ENCODE peak calls at places on chromosomes 4 and X, in six cellular contexts. W is stomach, J is ovary, H is sigmoid colon, B is upper lobe of left lung, E is right lobe of liver. K is an unnamed sample.

GRCh38 chr4:33831667-33832066 is 2412.6 kb downstream of the ARAP2 start:
- DNase-seq in W (no peak), J (no peak), H (no peak), B (no peak), E (no peak), K (no peak)

GRCh38 chrX:133531012-133531411 is 115.7 kb upstream of the GPC4 start:
- DNase-seq in W (no peak), J (peak; percentile 15), H (no peak), B (no peak), E (no peak), K (no peak)

GRCh38 chr4:185307136-185307950 is 88.4 kb downstream of the LRP2BP start:
- DNase-seq in W (no peak), J (no peak), H (no peak), B (no peak), E (no peak), K (no peak)

GRCh38 chr4:74311696-74312313 is 3.5 kb downstream of the EPGN start:
- DNase-seq in W (no peak), J (no peak), H (no peak), B (no peak), E (no peak), K (no peak)

GRCh38 chr4:141686146-141686775 is 49.9 kb downstream of the IL15 start:
- DNase-seq in W (no peak), J (no peak), H (no peak), B (no peak), E (no peak), K (no peak)

GRCh38 chr4:30103455-30103854 is 616.7 kb upstream of the PCDH7 start:
- DNase-seq in W (no peak), J (no peak), H (no peak), B (no peak), E (no peak), K (no peak)

GRCh38 chr4:42306221-42307109 is 90.8 kb upstream of the SHISA3 start:
- DNase-seq in W (no peak), J (no peak), H (peak; percentile 66), B (no peak), E (no peak), K (no peak)

GRCh38 chrX:55778322-55778721 is 60.8 kb downstream of the RRAGB start:
- DNase-seq in W (no peak), J (no peak), H (no peak), B (no peak), E (no peak), K (no peak)

GRCh38 chr4:38273369-38273768 is 313.2 kb downstream of the PTTG2 start:
- DNase-seq in W (no peak), J (no peak), H (no peak), B (no peak), E (no peak), K (no peak)

GRCh38 chr4:9679704-9680478 is 101.5 kb upstream of the DRD5 start:
- DNase-seq in W (no peak), J (no peak), H (no peak), B (no peak), E (no peak), K (no peak)

GRCh38 chrX:19544693-19545305 is 29.5 kb upstream of the MAP3K15 start:
- DNase-seq in W (peak; percentile 38), J (peak; percentile 31), H (no peak), B (peak; percentile 31), E (no peak), K (no peak)

GRCh38 chrX:134604701-134605271 is 53.5 kb downstream of the PLAC1 start:
- DNase-seq in W (peak; percentile 74), J (peak; percentile 53), H (no peak), B (peak; percentile 47), E (no peak), K (no peak)

GRCh38 chrX:124665878-124666425 is 319.6 kb downstream of the SH2D1A start:
- DNase-seq in W (no peak), J (no peak), H (no peak), B (no peak), E (no peak), K (no peak)

DNA sequence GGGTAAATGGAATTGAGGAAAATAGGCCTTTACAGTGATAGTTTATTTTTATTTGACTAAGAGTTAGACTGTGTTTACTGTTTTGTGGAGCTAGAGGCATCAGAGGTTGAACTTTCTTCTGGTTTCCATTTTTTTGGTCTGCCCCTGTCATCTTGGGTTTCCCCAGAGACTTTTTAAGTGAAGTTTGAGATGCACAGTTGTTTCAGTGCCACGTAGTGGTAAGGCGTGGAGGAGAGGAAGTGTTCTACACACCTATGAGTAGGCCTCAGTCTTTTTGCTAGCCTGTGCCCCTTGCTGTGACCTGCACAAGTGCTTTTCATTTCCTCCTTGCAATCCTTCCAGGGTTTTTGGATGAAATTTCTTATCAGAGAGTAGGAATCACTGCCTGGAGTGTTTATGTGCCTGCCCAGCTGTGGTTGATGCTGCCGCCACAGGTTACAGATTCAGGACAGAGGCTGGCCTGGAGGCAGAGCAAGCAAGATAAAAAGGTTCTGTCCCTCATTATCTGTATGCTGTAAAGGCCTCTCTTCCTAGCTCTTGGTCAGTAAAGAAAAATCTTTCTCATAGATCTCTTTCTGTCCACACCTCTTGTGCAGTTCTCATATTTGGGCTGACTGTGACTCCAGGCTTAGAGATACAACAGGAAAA is 12.5 kb upstream of the HSFX4 start:
- DNase-seq in W (no peak), J (no peak), H (no peak), B (no peak), E (no peak), K (no peak)
- TF ChIP-seq POLR2A in W (no peak), J (no peak), H (no peak), B (no peak), E (no peak), K (no peak)

DNA sequence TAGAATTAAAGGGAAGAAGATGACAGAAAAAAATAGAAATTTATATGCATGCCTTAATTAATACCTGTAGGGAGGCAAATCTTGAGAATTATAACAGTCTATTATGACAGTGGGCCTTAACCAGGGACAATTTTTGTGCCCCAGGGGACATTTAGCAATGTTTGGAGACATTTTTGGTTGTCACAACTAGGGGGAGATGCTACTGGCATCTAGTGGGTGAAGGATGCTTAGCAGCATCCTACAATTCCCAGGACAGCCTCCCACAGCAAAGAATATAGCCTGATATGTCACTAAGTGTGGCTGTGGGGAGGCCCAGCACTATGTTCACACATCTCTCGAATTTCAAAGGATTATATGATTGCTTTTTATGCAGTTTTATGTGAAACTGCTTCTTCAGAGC is 10.5 kb downstream of the GPR82 start:
- DNase-seq in W (no peak), J (no peak), H (no peak), B (no peak), E (no peak), K (no peak)
- H3K4me1 ChIP-seq in W (no peaks in the 10 kb centered on the region), J (no peaks in the 10 kb centered on the region), H (no peaks in the 10 kb centered on the region), B (no peaks in the 10 kb centered on the region), E (no peaks in the 10 kb centered on the region), K (no peaks in the 10 kb centered on the region)

GRCh38 chrX:17448188-17448587 is 73.2 kb downstream of the NHS start:
- DNase-seq in W (no peak), J (no peak), H (no peak), B (no peak), E (no peak), K (no peak)
- TF ChIP-seq POLR2A in W (no peak), J (no peak), H (no peak), B (no peak), E (no peak), K (no peak)

GRCh38 chrX:7261672-7262332 is 113.8 kb upstream of the PUDP start:
- DNase-seq in W (no peak), J (no peak), H (no peak), B (no peak), E (no peak), K (no peak)

GRCh38 chrX:7263330-7263729 is 115.4 kb upstream of the PUDP start:
- DNase-seq in W (no peak), J (no peak), H (no peak), B (no peak), E (no peak), K (no peak)

GRCh38 chrX:7262551-7262950 is 114.6 kb upstream of the PUDP start:
- DNase-seq in W (no peak), J (no peak), H (no peak), B (no peak), E (no peak), K (no peak)

GRCh38 chrX:7264399-7264798 is 116.4 kb upstream of the PUDP start:
- DNase-seq in W (no peak), J (no peak), H (no peak), B (no peak), E (no peak), K (no peak)

GRCh38 chrX:7263961-7264360 is 116.0 kb upstream of the PUDP start:
- DNase-seq in W (no peak), J (no peak), H (no peak), B (no peak), E (no peak), K (no peak)
- H3K4me1 ChIP-seq in W (no peaks in the 10 kb centered on the region), J (no peaks in the 10 kb centered on the region), H (no peaks in the 10 kb centered on the region), B (no peaks in the 10 kb centered on the region), E (no peaks in the 10 kb centered on the region), K (no peaks in the 10 kb centered on the region)

DNA sequence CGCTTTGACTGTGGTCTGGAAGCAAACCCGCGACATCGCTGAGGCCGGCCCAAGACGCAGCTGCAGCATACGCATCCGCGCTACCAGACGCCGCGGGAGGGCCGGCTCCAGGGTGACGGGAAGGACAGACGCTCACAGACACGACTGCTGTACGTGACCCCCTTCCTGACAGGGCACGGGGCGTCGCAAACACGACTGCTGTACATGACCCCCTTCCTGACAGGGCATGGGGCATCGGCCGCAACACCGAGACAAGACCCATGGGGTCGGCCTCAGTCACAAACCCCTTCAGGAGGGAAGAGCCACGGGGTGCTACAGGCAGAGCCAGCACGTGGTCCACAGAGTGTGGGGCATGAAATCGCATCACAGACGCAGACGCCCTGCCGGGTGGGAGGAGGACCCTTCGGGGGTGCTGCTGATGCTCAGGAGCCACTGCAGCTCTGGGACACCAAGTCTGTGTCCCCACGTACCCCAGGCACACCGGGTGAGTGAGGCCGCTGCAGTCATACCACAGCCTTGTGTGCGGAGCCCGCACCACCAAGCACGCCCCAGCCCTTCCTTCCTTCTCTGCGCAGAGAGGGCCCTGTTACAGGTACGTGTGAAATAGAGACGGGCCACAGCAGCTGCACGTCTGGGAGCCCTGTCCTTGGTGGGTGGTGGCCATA is 38.7 kb upstream of the CPLX1 start:
- DNase-seq in W (no peak), J (no peak), H (no peak), B (no peak), E (peak; percentile 18), K (no peak)
- TF ChIP-seq POLR2A in W (no peak), J (no peak), H (no peak), B (no peak), E (no peak), K (no peak)

GRCh38 chr4:183175631-183176232 is 76.7 kb downstream of the WWC2 start:
- DNase-seq in W (no peak), J (no peak), H (no peak), B (no peak), E (no peak), K (no peak)
- H3K4me1 ChIP-seq in W (peaks cover 55% of the 10 kb centered on the region), J (peaks cover 14% of the 10 kb centered on the region), H (peaks cover 26% of the 10 kb centered on the region), B (peaks cover 34% of the 10 kb centered on the region), E (no peaks in the 10 kb centered on the region), K (no peaks in the 10 kb centered on the region)

GRCh38 chrX:40098264-40099045 is 697 bp upstream of the BCOR start:
- DNase-seq in W (no peak), J (peak; percentile 59), H (no peak), B (no peak), E (peak; percentile 58), K (peak; percentile 45)
- TF ChIP-seq POLR2A in W (no peak), J (no peak), H (peak; percentile 21), B (peak; percentile 20), E (peak; percentile 47), K (no peak)

GRCh38 chrX:7214251-7214650 is 66.3 kb upstream of the PUDP start:
- DNase-seq in W (no peak), J (no peak), H (no peak), B (no peak), E (no peak), K (no peak)
- H3K4me1 ChIP-seq in W (no peaks in the 10 kb centered on the region), J (peaks cover 3% of the 10 kb centered on the region), H (no peaks in the 10 kb centered on the region), B (no peaks in the 10 kb centered on the region), E (no peaks in the 10 kb centered on the region), K (no peaks in the 10 kb centered on the region)

GRCh38 chrX:12997898-12998687 is 23.2 kb downstream of the TMSB4X start:
- DNase-seq in W (peak; percentile 68), J (no peak), H (no peak), B (no peak), E (no peak), K (no peak)
- TF ChIP-seq POLR2A in W (no peak), J (no peak), H (no peak), B (no peak), E (no peak), K (no peak)

K was measured in uterus.